ENCODE peak calls at places on chromosomes 1 and 21, in seven cellular contexts. D is retinal pigment epithelial cell, M is cardiac fibroblast, C is GM23338, F is fibroblast of lung, E is kidney epithelial cell, J is fibroblast of the aortic adventitia. X is an unnamed sample.

GRCh38 chr1:151282883-151283725 is 1.0 kb downstream of the ZNF687 start:
- DNase-seq in D (no peak), M (peak), C (peak), F (no peak), E (no peak), J (no peak), X (no peak)

GRCh38 chr1:172220376-172220775 is 200.1 kb upstream of the C1orf105 start:
- DNase-seq in D (no peak), M (no peak), C (no peak), F (no peak), E (no peak), J (no peak), X (no peak)

GRCh38 chr21:39221282-39221996 is 38.2 kb upstream of the PSMG1 start:
- DNase-seq in D (no peak), M (no peak), C (no peak), F (no peak), E (no peak), J (no peak), X (no peak)

GRCh38 chr1:224503161-224504118 is 68.8 kb upstream of the WDR26 start:
- DNase-seq in D (no peak), M (peak), C (peak), F (peak), E (peak), J (peak), X (peak)

GRCh38 chr1:240169188-240169587 is 77.5 kb downstream of the FMN2 start:
- DNase-seq in D (no peak), M (no peak), C (peak), F (peak), E (no peak), J (peak), X (peak)

GRCh38 chr1:1084028-1084371 is 9.9 kb upstream of the RNF223 start:
- DNase-seq in D (no peak), M (no peak), C (no peak), F (no peak), E (no peak), J (no peak), X (no peak)

GRCh38 chr1:231653611-231654010 is 27.0 kb downstream of the DISC1 start:
- DNase-seq in D (no peak), M (no peak), C (no peak), F (no peak), E (no peak), J (no peak), X (no peak)

GRCh38 chr1:1088036-1088800 is 14.1 kb upstream of the RNF223 start:
- DNase-seq in D (no peak), M (no peak), C (no peak), F (no peak), E (no peak), J (no peak), X (no peak)

GRCh38 chr1:7705908-7706216 is 65.2 kb upstream of the VAMP3 start:
- DNase-seq in D (no peak), M (no peak), C (no peak), F (no peak), E (no peak), J (no peak), X (no peak)

GRCh38 chr1:7703321-7704213 is 67.5 kb upstream of the VAMP3 start:
- DNase-seq in D (no peak), M (no peak), C (peak), F (no peak), E (no peak), J (no peak), X (no peak)

GRCh38 chr1:7705048-7705907 is 65.8 kb upstream of the VAMP3 start:
- DNase-seq in D (no peak), M (no peak), C (peak), F (no peak), E (no peak), J (no peak), X (no peak)

GRCh38 chr1:7702365-7702764 is 68.7 kb upstream of the VAMP3 start:
- DNase-seq in D (no peak), M (no peak), C (peak), F (no peak), E (no peak), J (no peak), X (no peak)

DNA sequence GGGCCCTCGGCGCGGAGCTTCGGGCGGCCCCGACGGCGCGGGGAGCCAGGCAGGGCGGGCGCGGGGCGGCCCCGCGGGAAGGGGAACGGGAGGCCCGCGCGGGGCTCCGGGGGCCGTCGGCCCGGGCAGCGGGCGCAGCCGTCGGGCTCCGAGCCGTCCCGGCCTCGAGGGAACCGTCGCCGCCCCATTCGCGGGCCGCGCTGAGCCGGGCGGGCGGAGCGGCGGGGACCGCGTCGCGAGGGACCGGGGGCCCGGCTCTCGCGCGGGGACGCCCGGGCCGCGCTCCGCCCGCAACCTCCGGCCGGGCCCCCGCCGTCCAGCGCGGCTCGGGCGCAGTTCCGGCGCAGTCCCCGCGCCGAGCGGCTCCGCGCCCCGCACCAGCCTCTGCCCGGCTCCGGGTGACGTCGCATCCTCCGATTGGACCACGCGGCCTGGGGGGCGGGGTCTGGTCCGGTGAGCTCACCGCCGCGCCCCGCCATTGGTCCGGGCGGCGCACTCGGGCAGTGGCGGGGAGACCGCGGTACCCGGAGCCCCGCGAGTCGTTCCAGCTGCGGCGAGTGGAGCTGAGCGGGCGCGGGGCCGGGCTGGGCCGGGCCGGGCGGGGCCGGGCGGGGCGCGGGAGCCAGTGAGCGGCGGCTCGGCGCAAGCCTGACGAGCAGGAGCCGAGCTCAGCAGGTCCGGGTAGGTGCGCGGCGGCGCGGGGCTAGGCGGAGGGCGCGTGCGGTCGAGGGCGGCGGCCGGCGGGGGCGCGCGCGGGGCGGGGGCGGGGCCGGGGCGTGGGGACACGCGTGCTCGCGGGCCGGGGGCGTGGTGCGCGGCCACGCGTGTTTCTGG is 66.7 kb upstream of the VAMP3 start:
- DNase-seq in D (peak), M (peak), C (peak), F (peak), E (peak), J (peak), X (peak)
- H3K4me3 ChIP-seq in D (no peak), M (no peak), C (peak), F (no peak), E (peak), J (peak), X (peak)

DNA sequence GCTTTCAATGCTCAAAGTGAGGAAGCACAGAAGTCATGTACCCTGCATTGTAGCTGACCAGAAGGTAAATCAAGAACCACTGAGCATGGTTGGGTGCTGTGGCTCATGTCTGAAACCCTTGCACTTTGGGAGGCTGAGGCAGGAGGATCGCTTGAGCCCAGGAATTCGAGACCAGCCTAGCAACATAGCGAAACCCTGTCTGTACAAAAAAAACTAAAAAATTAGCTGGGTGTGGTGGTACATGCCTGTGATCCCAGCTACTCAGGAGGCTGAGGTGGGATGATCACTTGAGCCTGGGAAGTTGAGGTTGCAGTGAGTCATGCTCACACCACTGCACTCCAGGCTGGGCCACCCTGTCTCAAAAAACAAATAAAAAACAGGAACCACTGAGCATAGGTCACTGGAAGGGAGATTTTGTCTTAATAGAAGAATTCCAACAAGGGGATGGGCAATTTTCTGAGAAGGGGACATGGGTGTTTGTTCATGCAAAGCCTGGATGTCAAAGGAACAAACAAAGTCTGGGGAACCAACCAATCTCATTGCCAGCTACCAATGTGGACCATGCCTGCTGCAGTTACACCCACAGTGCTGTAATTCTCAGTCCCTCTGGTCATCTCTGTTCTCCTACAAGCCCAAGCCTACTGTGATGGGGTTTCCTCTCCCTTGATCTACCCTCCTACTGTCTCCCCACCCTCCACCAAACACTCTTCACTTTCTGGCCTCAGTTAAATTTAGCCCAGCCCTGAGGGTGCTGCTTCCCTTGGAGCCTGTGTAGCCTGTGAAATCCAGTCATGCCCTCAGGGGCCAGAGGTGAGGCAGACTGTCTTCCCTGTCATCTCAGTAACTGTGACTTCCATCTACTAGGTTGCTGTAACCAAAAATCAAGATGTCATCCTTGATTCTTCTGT is 47.9 kb downstream of the ELF3 start:
- DNase-seq in D (peak), M (no peak), C (no peak), F (peak), E (peak), J (no peak), X (no peak)
- TF ChIP-seq CTCF in D (no peak), M (no peak), C (no peak), F (no peak), E (no peak), J (no peak), X (no peak)

GRCh38 chr1:36398370-36398977 is 766 bp upstream of the LSM10 start:
- DNase-seq in D (no peak), M (no peak), C (no peak), F (no peak), E (no peak), J (no peak), X (no peak)

GRCh38 chr1:36397083-36397377 is 678 bp downstream of the LSM10 start:
- DNase-seq in D (no peak), M (no peak), C (no peak), F (no peak), E (no peak), J (no peak), X (no peak)

GRCh38 chr1:36397378-36398230 is at the start of gene LSM10:
- DNase-seq in D (peak), M (peak), C (peak), F (peak), E (peak), J (peak), X (peak)

GRCh38 chr1:36393686-36394085 is 4.0 kb downstream of the LSM10 start:
- DNase-seq in D (no peak), M (no peak), C (no peak), F (no peak), E (no peak), J (no peak), X (no peak)

GRCh38 chr1:36396359-36396758 is 1.3 kb downstream of the LSM10 start:
- DNase-seq in D (no peak), M (no peak), C (no peak), F (no peak), E (no peak), J (no peak), X (no peak)
- H3K4me3 ChIP-seq in D (no peak), M (no peak), C (peak), F (peak), E (no peak), J (peak), X (no peak)

DNA sequence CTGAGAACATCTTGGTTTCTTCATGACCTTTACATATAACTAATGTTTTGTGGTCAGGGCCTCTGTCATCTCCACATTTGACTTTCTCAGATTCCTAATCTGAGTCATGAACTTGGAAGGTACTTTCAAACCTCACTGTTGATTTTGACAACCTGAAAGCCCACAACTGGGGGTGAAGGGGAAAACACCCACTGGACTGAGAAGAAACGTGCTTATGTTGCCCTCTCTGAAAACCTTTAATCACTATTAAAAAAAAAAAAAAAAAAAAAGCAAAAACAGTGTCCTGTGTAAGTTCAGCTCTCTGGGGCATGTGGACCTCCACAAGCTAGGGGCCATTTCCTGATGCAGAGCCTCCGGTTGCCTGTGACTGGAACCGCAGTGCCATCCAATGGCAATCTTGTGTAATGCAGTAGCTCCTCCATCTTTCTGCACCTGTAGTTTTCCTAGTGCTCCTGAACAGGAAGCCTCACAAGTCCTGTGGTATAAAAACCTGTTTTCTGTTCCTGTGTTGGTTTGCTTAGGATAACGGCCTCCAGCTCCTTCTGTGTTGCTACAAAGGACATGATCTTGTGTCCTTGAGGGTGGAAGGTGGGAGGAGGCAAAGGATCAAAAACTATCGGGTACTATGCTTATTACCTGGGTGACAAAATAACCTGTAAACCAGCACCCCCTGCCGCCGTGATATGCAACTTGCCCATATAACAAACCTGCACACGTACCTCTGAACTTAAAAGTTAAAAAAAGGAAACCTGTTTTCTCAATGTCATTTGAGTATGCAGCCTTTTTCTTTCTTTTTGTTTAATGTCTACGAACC is 124.5 kb downstream of the ZNF648 start:
- DNase-seq in D (peak), M (no peak), C (peak), F (no peak), E (peak), J (no peak), X (no peak)
- TF ChIP-seq CTCF in D (peak), M (no peak), C (peak), F (no peak), E (peak), J (no peak), X (peak)

X was measured in astrocyte of the cerebellum.